ENCODE peak calls at places on chromosomes 12 and 14, in eight cellular contexts. K, Q, U, R, I, J, A and G are unnamed samples.

GRCh38 chr12:24483732-24484131 is 465.2 kb downstream of the BCAT1 start:
- DNase-seq in K (no peak), Q (no peak), A (no peak), R (no peak), I (no peak), U (no peak), J (no peak), G (no peak)

GRCh38 chr14:104011824-104012517 is 69.6 kb upstream of the RD3L start:
- DNase-seq in R (no peak), A (no peak), J (no peak), K (no peak), Q (no peak), U (no peak), I (no peak), G (no peak)

GRCh38 chr12:84718901-84719300 is 193.7 kb downstream of the SLC6A15 start:
- DNase-seq in Q (no peak), R (no peak), K (no peak), J (no peak), A (no peak), I (no peak), U (no peak), G (no peak)

GRCh38 chr12:127284021-127284420 is 982.9 kb upstream of the TMEM132C start:
- DNase-seq in K (no peak), U (no peak), R (peak), I (no peak), Q (peak), J (no peak), A (no peak), G (no peak)

GRCh38 chr12:127628655-127629054 is 638.3 kb upstream of the TMEM132C start:
- DNase-seq in K (no peak), J (peak), U (no peak), A (no peak), R (peak), I (peak), Q (peak), G (no peak)

GRCh38 chr14:89797148-89797547 is 157.4 kb downstream of the EFCAB11 start:
- DNase-seq in U (no peak), I (no peak), A (no peak), Q (no peak), K (no peak), R (no peak), J (no peak), G (no peak)

GRCh38 chr14:35332517-35333346 is 40.5 kb downstream of the PSMA6 start:
- DNase-seq in A (no peak), J (peak), Q (no peak), I (no peak), K (peak), R (peak), U (peak), G (peak)

GRCh38 chr12:51076235-51076930 is 7.0 kb downstream of the CSRNP2 start:
- DNase-seq in R (no peak), Q (no peak), K (no peak), A (no peak), J (no peak), I (no peak), U (no peak), G (no peak)

GRCh38 chr14:95313707-95314106 is 6.0 kb downstream of the CLMN start:
- DNase-seq in R (peak), K (no peak), A (no peak), J (no peak), U (no peak), Q (peak), I (peak), G (no peak)

GRCh38 chr12:31868980-31869379 is 90.2 kb upstream of the RESF1 start:
- DNase-seq in Q (no peak), K (peak), I (no peak), U (no peak), A (no peak), J (peak), R (peak), G (peak)

GRCh38 chr14:104132981-104133380 is 5.4 kb upstream of the KIF26A start:
- DNase-seq in J (no peak), Q (no peak), U (no peak), K (no peak), A (no peak), I (no peak), R (no peak), G (no peak)

GRCh38 chr12:86414201-86414600 is 158.0 kb upstream of the MGAT4C start:
- DNase-seq in U (no peak), K (no peak), J (no peak), A (no peak), I (no peak), Q (no peak), R (no peak), G (no peak)

GRCh38 chr12:49962861-49963765 is 1.4 kb downstream of the AQP5 start:
- DNase-seq in J (peak), I (peak), R (peak), A (no peak), U (no peak), K (peak), Q (no peak), G (peak)

GRCh38 chr12:109763201-109763841 is 49.7 kb downstream of the FAM222A start:
- DNase-seq in U (no peak), R (peak), K (no peak), J (peak), I (peak), Q (peak), A (no peak), G (no peak)